ENCODE peak calls at places on chromosomes 2 and 18, in ten cellular contexts. R is sciatic nerve; G is GM10248; N is caudate nucleus; P is stimulated activated CD8-positive, alpha-beta memory T cell treated with anti-CD3 and anti-CD28 coated beads, Interleukin-15, amount 100 ng/mL, for 4 hours; A is GM03348; Y is aorta; F is HT-29; C is coronary artery; T is BJ. S is an unnamed sample.

GRCh38 chr2:37337636-37338280 is 6.7 kb upstream of the QPCT start:
- DNase-seq in R (no peak), G (no peak), N (no peak), P (no peak), A (no peak), Y (no peak), F (no peak), C (no peak), T (no peak), S (no peak)

GRCh38 chr2:100262555-100263320 is 59.6 kb downstream of the LONRF2 start:
- DNase-seq in R (peak), G (peak), N (peak), P (no peak), A (peak), Y (peak), F (peak), C (no peak), T (no peak), S (peak)

GRCh38 chr18:76259726-76260125 is 235.3 kb downstream of the ZNF516 start:
- DNase-seq in R (no peak), G (no peak), N (no peak), P (no peak), A (no peak), Y (no peak), F (no peak), C (no peak), T (no peak), S (no peak)

GRCh38 chr2:16487686-16488085 is 177.9 kb downstream of the CYRIA start:
- DNase-seq in R (no peak), G (no peak), N (no peak), P (no peak), A (no peak), Y (no peak), F (peak), C (no peak), T (no peak), S (no peak)

GRCh38 chr18:61770279-61770678 is 122.5 kb downstream of the RNF152 start:
- DNase-seq in R (no peak), G (no peak), N (no peak), P (no peak), A (no peak), Y (no peak), F (no peak), C (no peak), T (no peak), S (no peak)

GRCh38 chr2:114127372-114127771 is 237.5 kb downstream of the ACTR3 start:
- DNase-seq in R (no peak), G (no peak), N (no peak), P (no peak), A (peak), Y (no peak), F (no peak), C (no peak), T (no peak), S (no peak)

GRCh38 chr2:202653890-202654289 is 19.1 kb downstream of the FAM117B start:
- DNase-seq in R (no peak), G (no peak), N (no peak), P (no peak), A (no peak), Y (no peak), F (no peak), C (no peak), T (no peak), S (no peak)

GRCh38 chr2:37344453-37345361 is at the start of gene QPCT:
- DNase-seq in R (peak), G (peak), N (no peak), P (peak), A (peak), Y (peak), F (peak), C (no peak), T (no peak), S (no peak)

GRCh38 chr2:72211777-72212515 is 64.3 kb upstream of the CYP26B1 start:
- DNase-seq in R (no peak), G (no peak), N (no peak), P (no peak), A (peak), Y (no peak), F (no peak), C (no peak), T (no peak), S (no peak)

GRCh38 chr2:217792611-217793527 is 209.9 kb downstream of the TNS1 start:
- DNase-seq in R (no peak), G (no peak), N (no peak), P (no peak), A (peak), Y (no peak), F (no peak), C (no peak), T (no peak), S (no peak)

GRCh38 chr18:74331404-74331803 is 15.8 kb downstream of the C18orf63 start:
- DNase-seq in R (no peak), G (no peak), N (no peak), P (no peak), A (peak), Y (no peak), F (peak), C (no peak), T (peak), S (no peak)

GRCh38 chr2:196324212-196324611 is 152.8 kb upstream of the STK17B start:
- DNase-seq in R (no peak), G (no peak), N (no peak), P (no peak), A (peak), Y (no peak), F (no peak), C (no peak), T (no peak), S (no peak)

GRCh38 chr2:120852200-120852815 is 116.6 kb downstream of the GLI2 start:
- DNase-seq in R (peak), G (no peak), N (no peak), P (no peak), A (no peak), Y (peak), F (no peak), C (no peak), T (no peak), S (no peak)

GRCh38 chr2:118431188-118431562 is 342.9 kb downstream of the INSIG2 start:
- DNase-seq in R (no peak), G (no peak), N (no peak), P (no peak), A (peak), Y (no peak), F (peak), C (no peak), T (no peak), S (no peak)

GRCh38 chr18:51907687-51908597 is 432.1 kb upstream of the DCC start:
- DNase-seq in R (no peak), G (no peak), N (no peak), P (no peak), A (no peak), Y (no peak), F (no peak), C (no peak), T (no peak), S (no peak)

GRCh38 chr2:238497610-238498005 is 70.9 kb downstream of the ASB1 start:
- DNase-seq in R (no peak), G (no peak), N (no peak), P (no peak), A (no peak), Y (no peak), F (no peak), C (no peak), T (no peak), S (no peak)

GRCh38 chr2:108855194-108855593 is 68.6 kb downstream of the CCDC138 start:
- DNase-seq in R (no peak), G (no peak), N (no peak), P (no peak), A (no peak), Y (no peak), F (peak), C (no peak), T (no peak), S (no peak)

GRCh38 chr2:190562121-190562520 is 27.6 kb upstream of the NEMP2 start:
- DNase-seq in R (no peak), G (no peak), N (no peak), P (no peak), A (no peak), Y (no peak), F (no peak), C (no peak), T (no peak), S (no peak)

GRCh38 chr2:217179854-217180253 is 320.0 kb upstream of the TNP1 start:
- DNase-seq in R (no peak), G (no peak), N (no peak), P (no peak), A (no peak), Y (no peak), F (no peak), C (no peak), T (no peak), S (no peak)

GRCh38 chr2:47272031-47272864 is 117.1 kb upstream of the STPG4 start:
- DNase-seq in R (peak), G (peak), N (no peak), P (peak), A (peak), Y (peak), F (peak), C (peak), T (no peak), S (peak)

GRCh38 chr2:178404380-178404767 is 46.6 kb downstream of the PRKRA start:
- DNase-seq in R (no peak), G (peak), N (no peak), P (no peak), A (peak), Y (no peak), F (no peak), C (no peak), T (peak), S (no peak)

GRCh38 chr18:79597176-79598045 is 82.2 kb upstream of the CTDP1 start:
- DNase-seq in R (peak), G (no peak), N (no peak), P (no peak), A (no peak), Y (peak), F (no peak), C (no peak), T (no peak), S (no peak)

GRCh38 chr18:12049983-12050811 is 43.4 kb upstream of the ANKRD62 start:
- DNase-seq in R (no peak), G (peak), N (no peak), P (no peak), A (no peak), Y (no peak), F (no peak), C (no peak), T (no peak), S (peak)

GRCh38 chr2:186518945-186519344 is 32.9 kb downstream of the ZC3H15 start:
- DNase-seq in R (no peak), G (no peak), N (no peak), P (no peak), A (peak), Y (no peak), F (no peak), C (no peak), T (no peak), S (no peak)

GRCh38 chr2:36572054-36572751 is 25.8 kb downstream of the FEZ2 start:
- DNase-seq in R (no peak), G (no peak), N (no peak), P (no peak), A (no peak), Y (no peak), F (no peak), C (no peak), T (no peak), S (no peak)

GRCh38 chr2:225270053-225270452 is 129.5 kb upstream of the NYAP2 start:
- DNase-seq in R (no peak), G (no peak), N (no peak), P (no peak), A (no peak), Y (no peak), F (no peak), C (no peak), T (no peak), S (no peak)

GRCh38 chr2:196148736-196149135 is 22.6 kb downstream of the STK17B start:
- DNase-seq in R (no peak), G (no peak), N (no peak), P (no peak), A (no peak), Y (no peak), F (no peak), C (no peak), T (no peak), S (no peak)

GRCh38 chr2:85222792-85223191 is 89.6 kb downstream of the TCF7L1 start:
- DNase-seq in R (no peak), G (no peak), N (no peak), P (no peak), A (no peak), Y (no peak), F (no peak), C (no peak), T (no peak), S (no peak)

GRCh38 chr2:133674433-133675331 is 106.4 kb upstream of the NCKAP5 start:
- DNase-seq in R (peak), G (no peak), N (peak), P (no peak), A (peak), Y (no peak), F (no peak), C (no peak), T (peak), S (peak)